ENCODE peak calls at places on chromosomes 3 and 15, in eight cellular contexts. One of them, this sample, is unnamed.

GRCh38 chr15:45450468-45450867 is 72.1 kb downstream of the SLC30A4 start:
- DNase-seq in fibroblast of lung: no peak
- DNase-seq in heart right ventricle: no peak
- DNase-seq in D721Med: no peak
- DNase-seq in GM13976: no peak
- DNase-seq in HCT116: no peak
- DNase-seq in adrenal gland: no peak
- DNase-seq in mammary epithelial cell: no peak
- DNase-seq in this sample: no peak

GRCh38 chr3:169660709-169661566 is 2.6 kb downstream of the MECOM start:
- DNase-seq in fibroblast of lung: peak; percentile 29
- DNase-seq in heart right ventricle: no peak
- DNase-seq in D721Med: no peak
- DNase-seq in GM13976: no peak
- DNase-seq in HCT116: no peak
- DNase-seq in adrenal gland: no peak
- DNase-seq in mammary epithelial cell: no peak
- DNase-seq in this sample: no peak

GRCh38 chr3:84825817-84826216 is 133.0 kb upstream of the CADM2 start:
- DNase-seq in fibroblast of lung: no peak
- DNase-seq in heart right ventricle: no peak
- DNase-seq in D721Med: no peak
- DNase-seq in GM13976: no peak
- DNase-seq in HCT116: no peak
- DNase-seq in adrenal gland: no peak
- DNase-seq in mammary epithelial cell: no peak
- DNase-seq in this sample: no peak

GRCh38 chr3:95134693-95135375 is 1072.0 kb downstream of the NSUN3 start:
- DNase-seq in fibroblast of lung: peak; percentile 40
- DNase-seq in heart right ventricle: no peak
- DNase-seq in D721Med: no peak
- DNase-seq in GM13976: no peak
- DNase-seq in HCT116: no peak
- DNase-seq in adrenal gland: no peak
- DNase-seq in mammary epithelial cell: no peak
- DNase-seq in this sample: no peak

GRCh38 chr3:65751123-65751700 is 287.5 kb downstream of the MAGI1 start:
- DNase-seq in fibroblast of lung: peak; percentile 13
- DNase-seq in heart right ventricle: peak; percentile 26
- DNase-seq in D721Med: peak; percentile 13
- DNase-seq in GM13976: peak; percentile 22
- DNase-seq in HCT116: peak; percentile 3
- DNase-seq in adrenal gland: peak; percentile 28
- DNase-seq in mammary epithelial cell: peak; percentile 11
- DNase-seq in this sample: peak; percentile 12

GRCh38 chr3:20245781-20246180 is 59.8 kb upstream of the SGO1 start:
- DNase-seq in fibroblast of lung: no peak
- DNase-seq in heart right ventricle: no peak
- DNase-seq in D721Med: no peak
- DNase-seq in GM13976: no peak
- DNase-seq in HCT116: no peak
- DNase-seq in adrenal gland: no peak
- DNase-seq in mammary epithelial cell: no peak
- DNase-seq in this sample: no peak

GRCh38 chr15:68614621-68615035 is 35.8 kb downstream of the CORO2B start:
- DNase-seq in fibroblast of lung: no peak
- DNase-seq in heart right ventricle: peak; percentile 66
- DNase-seq in D721Med: no peak
- DNase-seq in GM13976: no peak
- DNase-seq in HCT116: no peak
- DNase-seq in adrenal gland: no peak
- DNase-seq in mammary epithelial cell: no peak
- DNase-seq in this sample: no peak

GRCh38 chr3:146513386-146514051 is 30.9 kb downstream of the PLSCR1 start:
- DNase-seq in fibroblast of lung: peak; percentile 43
- DNase-seq in heart right ventricle: no peak
- DNase-seq in D721Med: no peak
- DNase-seq in GM13976: no peak
- DNase-seq in HCT116: no peak
- DNase-seq in adrenal gland: no peak
- DNase-seq in mammary epithelial cell: peak; percentile 32
- DNase-seq in this sample: no peak

GRCh38 chr3:195524171-195524896 is 18.8 kb downstream of the PPP1R2 start:
- DNase-seq in fibroblast of lung: no peak
- DNase-seq in heart right ventricle: no peak
- DNase-seq in D721Med: no peak
- DNase-seq in GM13976: no peak
- DNase-seq in HCT116: no peak
- DNase-seq in adrenal gland: no peak
- DNase-seq in mammary epithelial cell: no peak
- DNase-seq in this sample: no peak

GRCh38 chr3:31431322-31431721 is 101.4 kb upstream of the STT3B start:
- DNase-seq in fibroblast of lung: no peak
- DNase-seq in heart right ventricle: no peak
- DNase-seq in D721Med: no peak
- DNase-seq in GM13976: no peak
- DNase-seq in HCT116: no peak
- DNase-seq in adrenal gland: no peak
- DNase-seq in mammary epithelial cell: no peak
- DNase-seq in this sample: no peak

DNA sequence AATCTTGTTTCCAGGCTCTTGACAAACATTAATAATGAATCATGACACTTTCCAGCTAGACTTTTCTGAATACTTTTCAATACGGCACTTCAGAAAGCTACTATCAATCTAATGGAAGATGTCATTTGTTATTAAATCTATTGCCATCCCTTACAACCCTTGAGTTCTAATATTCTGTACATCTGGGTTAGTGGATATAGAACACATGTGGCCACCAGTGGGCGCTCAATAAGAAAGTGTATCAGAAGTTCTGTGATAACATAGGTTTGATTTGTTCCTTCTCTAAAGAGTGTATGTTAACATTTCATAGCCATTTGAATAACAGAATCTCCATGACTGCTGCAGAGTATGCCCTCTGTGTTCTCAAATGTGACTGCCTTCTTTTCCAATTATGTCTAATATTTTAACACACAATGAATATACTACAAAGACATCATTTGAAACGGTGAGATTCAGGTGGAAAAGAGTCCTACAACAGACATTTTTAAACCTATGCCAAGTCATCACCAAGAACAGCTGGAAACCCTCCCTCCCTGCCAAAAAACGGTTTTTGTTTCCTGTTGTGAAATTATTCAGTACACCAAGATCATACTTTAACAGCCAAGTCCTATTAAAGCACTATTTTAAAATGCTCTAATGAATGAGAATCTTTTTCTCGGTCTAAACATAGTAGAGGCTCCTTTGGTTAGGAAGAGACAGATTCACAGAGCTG is 22.2 kb downstream of the ALDH1A2 start:
- DNase-seq in fibroblast of lung: peak; percentile 17
- DNase-seq in heart right ventricle: no peak
- DNase-seq in D721Med: no peak
- DNase-seq in GM13976: no peak
- DNase-seq in HCT116: peak; percentile 29
- DNase-seq in adrenal gland: peak; percentile 46
- DNase-seq in mammary epithelial cell: peak; percentile 11
- DNase-seq in this sample: peak; percentile 16
- TF ChIP-seq CTCF in fibroblast of lung: peak; percentile 73
- TF ChIP-seq CTCF in heart right ventricle: peak; percentile 25
- TF ChIP-seq CTCF in D721Med: peak; percentile 72
- TF ChIP-seq CTCF in GM13976: peak; percentile 61
- TF ChIP-seq CTCF in HCT116: peak; percentile 89
- TF ChIP-seq CTCF in adrenal gland: peak; percentile 41
- TF ChIP-seq CTCF in mammary epithelial cell: peak; percentile 79
- TF ChIP-seq CTCF in this sample: peak; percentile 87

GRCh38 chr3:53178246-53178645 is 17.2 kb downstream of the PRKCD start:
- DNase-seq in fibroblast of lung: no peak
- DNase-seq in heart right ventricle: no peak
- DNase-seq in D721Med: no peak
- DNase-seq in GM13976: no peak
- DNase-seq in HCT116: no peak
- DNase-seq in adrenal gland: no peak
- DNase-seq in mammary epithelial cell: no peak
- DNase-seq in this sample: no peak

GRCh38 chr3:53179580-53179979 is 18.6 kb downstream of the PRKCD start:
- DNase-seq in fibroblast of lung: no peak
- DNase-seq in heart right ventricle: no peak
- DNase-seq in D721Med: no peak
- DNase-seq in GM13976: no peak
- DNase-seq in HCT116: no peak
- DNase-seq in adrenal gland: no peak
- DNase-seq in mammary epithelial cell: no peak
- DNase-seq in this sample: no peak

GRCh38 chr3:53174346-53175250 is 13.6 kb downstream of the PRKCD start:
- DNase-seq in fibroblast of lung: no peak
- DNase-seq in heart right ventricle: no peak
- DNase-seq in D721Med: no peak
- DNase-seq in GM13976: peak; percentile 74
- DNase-seq in HCT116: no peak
- DNase-seq in adrenal gland: no peak
- DNase-seq in mammary epithelial cell: no peak
- DNase-seq in this sample: no peak

GRCh38 chr3:53173107-53173506 is 12.1 kb downstream of the PRKCD start:
- DNase-seq in fibroblast of lung: no peak
- DNase-seq in heart right ventricle: no peak
- DNase-seq in D721Med: no peak
- DNase-seq in GM13976: no peak
- DNase-seq in HCT116: no peak
- DNase-seq in adrenal gland: no peak
- DNase-seq in mammary epithelial cell: no peak
- DNase-seq in this sample: no peak

DNA sequence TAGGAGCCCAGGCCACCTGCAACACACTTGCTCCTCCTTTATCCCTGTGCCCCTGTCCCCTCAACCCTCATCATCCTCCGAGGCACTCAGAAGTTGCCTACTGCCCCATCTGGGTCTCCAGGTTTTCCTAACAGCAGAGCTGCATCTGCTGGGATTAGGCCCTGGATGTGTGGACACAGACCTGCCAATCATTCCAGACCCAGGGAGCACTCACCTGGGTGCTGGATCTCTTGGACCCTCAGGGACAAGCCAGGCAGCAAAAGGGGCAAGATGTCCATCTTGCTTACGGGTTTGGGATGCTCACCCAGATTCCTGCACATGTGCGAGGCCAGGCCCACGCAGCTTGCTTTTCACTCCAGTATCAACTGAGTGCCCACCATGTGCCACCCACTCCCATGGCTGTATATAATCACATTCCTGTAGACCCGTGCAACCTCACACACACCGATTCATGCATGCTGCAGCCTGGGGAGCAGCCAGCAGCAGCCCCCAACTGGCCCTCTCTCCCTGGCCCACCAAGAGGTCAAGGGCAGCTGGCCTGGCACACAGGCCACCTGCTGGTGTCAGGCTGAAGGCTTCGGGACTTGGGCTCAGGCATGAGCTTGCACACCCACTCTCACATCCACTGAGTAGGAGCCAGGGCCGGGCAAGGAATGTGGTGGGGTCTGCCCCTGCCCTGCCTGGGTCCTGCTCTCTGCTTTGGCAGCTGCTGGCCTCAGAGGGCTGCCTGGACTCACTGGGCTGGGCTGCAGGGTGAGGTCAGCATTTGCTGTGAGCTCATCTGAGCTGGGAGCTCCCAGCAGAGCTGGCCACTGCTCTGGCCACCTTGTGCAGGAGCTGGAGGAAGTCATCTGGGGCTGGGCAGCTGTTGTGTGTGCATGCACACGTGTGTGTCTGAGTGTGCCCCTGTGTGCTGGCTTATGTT is 14.9 kb downstream of the PRKCD start:
- DNase-seq in fibroblast of lung: no peak
- DNase-seq in heart right ventricle: no peak
- DNase-seq in D721Med: no peak
- DNase-seq in GM13976: no peak
- DNase-seq in HCT116: no peak
- DNase-seq in adrenal gland: peak; percentile 59
- DNase-seq in mammary epithelial cell: no peak
- DNase-seq in this sample: no peak
- TF ChIP-seq CTCF in fibroblast of lung: no peak
- TF ChIP-seq CTCF in heart right ventricle: no peak
- TF ChIP-seq CTCF in D721Med: no peak
- TF ChIP-seq CTCF in GM13976: no peak
- TF ChIP-seq CTCF in HCT116: no peak
- TF ChIP-seq CTCF in adrenal gland: no peak
- TF ChIP-seq CTCF in mammary epithelial cell: no peak
- TF ChIP-seq CTCF in this sample: peak; percentile 18

GRCh38 chr3:119490153-119490552 is 8.2 kb upstream of the TIMMDC1 start:
- DNase-seq in fibroblast of lung: no peak
- DNase-seq in heart right ventricle: no peak
- DNase-seq in D721Med: no peak
- DNase-seq in GM13976: no peak
- DNase-seq in HCT116: no peak
- DNase-seq in adrenal gland: no peak
- DNase-seq in mammary epithelial cell: no peak
- DNase-seq in this sample: no peak
- TF ChIP-seq CTCF in fibroblast of lung: no peak
- TF ChIP-seq CTCF in heart right ventricle: no peak
- TF ChIP-seq CTCF in D721Med: no peak
- TF ChIP-seq CTCF in GM13976: no peak
- TF ChIP-seq CTCF in HCT116: peak; percentile 26
- TF ChIP-seq CTCF in adrenal gland: no peak
- TF ChIP-seq CTCF in mammary epithelial cell: no peak
- TF ChIP-seq CTCF in this sample: no peak

GRCh38 chr15:39542385-39543065 is 38.4 kb upstream of the THBS1 start:
- DNase-seq in fibroblast of lung: no peak
- DNase-seq in heart right ventricle: no peak
- DNase-seq in D721Med: no peak
- DNase-seq in GM13976: no peak
- DNase-seq in HCT116: no peak
- DNase-seq in adrenal gland: no peak
- DNase-seq in mammary epithelial cell: no peak
- DNase-seq in this sample: no peak

GRCh38 chr15:39546842-39547241 is 34.0 kb upstream of the THBS1 start:
- DNase-seq in fibroblast of lung: no peak
- DNase-seq in heart right ventricle: no peak
- DNase-seq in D721Med: no peak
- DNase-seq in GM13976: no peak
- DNase-seq in HCT116: no peak
- DNase-seq in adrenal gland: no peak
- DNase-seq in mammary epithelial cell: no peak
- DNase-seq in this sample: no peak

GRCh38 chr15:39539973-39540558 is 40.8 kb upstream of the THBS1 start:
- DNase-seq in fibroblast of lung: no peak
- DNase-seq in heart right ventricle: no peak
- DNase-seq in D721Med: no peak
- DNase-seq in GM13976: no peak
- DNase-seq in HCT116: no peak
- DNase-seq in adrenal gland: no peak
- DNase-seq in mammary epithelial cell: no peak
- DNase-seq in this sample: no peak

GRCh38 chr15:39539466-39539865 is 41.4 kb upstream of the THBS1 start:
- DNase-seq in fibroblast of lung: peak; percentile 70
- DNase-seq in heart right ventricle: no peak
- DNase-seq in D721Med: no peak
- DNase-seq in GM13976: no peak
- DNase-seq in HCT116: no peak
- DNase-seq in adrenal gland: no peak
- DNase-seq in mammary epithelial cell: no peak
- DNase-seq in this sample: no peak

DNA sequence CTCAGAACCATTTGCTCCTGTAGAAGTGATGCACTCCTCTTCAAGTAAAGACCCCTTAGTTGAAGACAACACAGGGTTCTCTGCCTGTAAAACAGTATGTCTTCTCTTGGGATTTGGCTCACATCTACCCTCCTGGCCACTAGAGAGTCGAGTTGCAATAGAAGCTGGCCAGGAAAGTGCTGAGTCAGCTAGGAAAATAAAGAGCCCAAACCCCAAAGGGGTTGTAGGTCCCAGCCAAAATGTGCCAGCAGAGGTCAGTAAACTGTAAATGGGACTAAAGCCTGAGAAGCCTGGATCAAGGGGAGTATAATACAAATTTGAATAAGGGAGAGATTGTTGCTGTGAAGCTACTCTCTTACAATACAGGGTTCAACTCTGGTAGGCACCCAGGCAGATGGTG is 37.2 kb upstream of the THBS1 start:
- DNase-seq in fibroblast of lung: no peak
- DNase-seq in heart right ventricle: no peak
- DNase-seq in D721Med: no peak
- DNase-seq in GM13976: no peak
- DNase-seq in HCT116: no peak
- DNase-seq in adrenal gland: no peak
- DNase-seq in mammary epithelial cell: no peak
- DNase-seq in this sample: no peak
- TF ChIP-seq CTCF in fibroblast of lung: no peak
- TF ChIP-seq CTCF in heart right ventricle: no peak
- TF ChIP-seq CTCF in D721Med: no peak
- TF ChIP-seq CTCF in GM13976: no peak
- TF ChIP-seq CTCF in HCT116: no peak
- TF ChIP-seq CTCF in adrenal gland: no peak
- TF ChIP-seq CTCF in mammary epithelial cell: no peak
- TF ChIP-seq CTCF in this sample: no peak

This sample was measured in HFFc6.